ENCODE peak calls at places on chromosome 9, in seven cellular contexts. N is IMR-90, Z is H9, Y is neuronal stem cell, B is mesenchymal stem cell, F is mesendoderm, C is H1. J is an unnamed sample.

GRCh38 chr9:132409828-132410528 is at the start of gene CFAP77:
- DNase-seq in N (peak), Z (peak), Y (peak), F (peak), C (no peak), B (peak), J (peak)

GRCh38 chr9:92501671-92502393 is 19.5 kb upstream of the ASPN start:
- DNase-seq in C (no peak), Y (no peak), B (peak), N (peak), F (peak), Z (no peak), J (peak)

GRCh38 chr9:127903557-127904475 is 4.4 kb upstream of the ST6GALNAC6 start:
- DNase-seq in B (peak), Z (peak), C (no peak), Y (no peak), N (no peak), F (peak), J (no peak)

GRCh38 chr9:3513265-3513818 is 12.5 kb downstream of the RFX3 start:
- DNase-seq in C (no peak), N (no peak), F (peak), B (no peak), Z (no peak), Y (no peak), J (no peak)

GRCh38 chr9:13013976-13014375 is 239.2 kb downstream of the LURAP1L start:
- DNase-seq in Y (no peak), C (no peak), B (peak), Z (no peak), F (no peak), N (peak), J (no peak)

GRCh38 chr9:83582026-83582425 is 40.9 kb upstream of the IDNK start:
- DNase-seq in Y (no peak), Z (no peak), C (no peak), F (no peak), B (no peak), N (peak), J (peak)

GRCh38 chr9:107491081-107492053 is 1.8 kb upstream of the KLF4 start:
- DNase-seq in F (peak), N (no peak), B (peak), Z (peak), Y (no peak), C (no peak), J (peak)

GRCh38 chr9:111645806-111646205 is 14.7 kb downstream of the DNAJC25 start:
- DNase-seq in C (no peak), B (no peak), Z (no peak), Y (no peak), N (peak), F (no peak), J (peak)

GRCh38 chr9:134136117-134136996 is 475 bp downstream of the WDR5 start:
- DNase-seq in B (peak), Z (no peak), Y (peak), N (peak), C (no peak), F (peak), J (no peak)

GRCh38 chr9:72092820-72093219 is 32.4 kb upstream of the C9orf57 start:
- DNase-seq in B (no peak), F (no peak), C (no peak), Z (no peak), Y (no peak), N (no peak), J (no peak)

GRCh38 chr9:130331573-130331972 is 66.0 kb downstream of the HMCN2 start:
- DNase-seq in Z (no peak), B (peak), Y (no peak), F (peak), N (peak), C (no peak), J (peak)

GRCh38 chr9:130667117-130667430 is 2.7 kb downstream of the PRDM12 start:
- DNase-seq in F (no peak), Y (no peak), C (no peak), Z (no peak), N (no peak), B (no peak), J (no peak)

GRCh38 chr9:35618854-35619799 is 914 bp upstream of the CD72 start:
- DNase-seq in F (no peak), B (no peak), Z (no peak), C (no peak), Y (no peak), N (peak), J (peak)

GRCh38 chr9:130446111-130446861 is 1.5 kb downstream of the ASS1 start:
- DNase-seq in C (no peak), Z (no peak), B (peak), Y (no peak), F (peak), N (peak), J (peak)

GRCh38 chr9:89883401-89884341 is 278.9 kb downstream of the GADD45G start:
- DNase-seq in Z (peak), Y (no peak), F (no peak), B (no peak), N (no peak), C (no peak), J (no peak)

GRCh38 chr9:125407432-125407973 is 145.9 kb downstream of the GAPVD1 start:
- DNase-seq in Y (no peak), C (no peak), F (no peak), Z (no peak), N (no peak), B (no peak), J (no peak)

GRCh38 chr9:125407974-125408900 is 146.6 kb downstream of the GAPVD1 start:
- DNase-seq in N (peak), Y (peak), Z (peak), F (peak), B (peak), C (no peak), J (peak)

GRCh38 chr9:125406812-125407087 is 145.1 kb downstream of the GAPVD1 start:
- DNase-seq in Z (no peak), Y (no peak), N (no peak), C (no peak), F (no peak), B (no peak), J (no peak)

GRCh38 chr9:125404733-125405132 is 143.1 kb downstream of the GAPVD1 start:
- DNase-seq in Z (no peak), C (no peak), Y (no peak), B (no peak), F (no peak), N (no peak), J (no peak)

DNA sequence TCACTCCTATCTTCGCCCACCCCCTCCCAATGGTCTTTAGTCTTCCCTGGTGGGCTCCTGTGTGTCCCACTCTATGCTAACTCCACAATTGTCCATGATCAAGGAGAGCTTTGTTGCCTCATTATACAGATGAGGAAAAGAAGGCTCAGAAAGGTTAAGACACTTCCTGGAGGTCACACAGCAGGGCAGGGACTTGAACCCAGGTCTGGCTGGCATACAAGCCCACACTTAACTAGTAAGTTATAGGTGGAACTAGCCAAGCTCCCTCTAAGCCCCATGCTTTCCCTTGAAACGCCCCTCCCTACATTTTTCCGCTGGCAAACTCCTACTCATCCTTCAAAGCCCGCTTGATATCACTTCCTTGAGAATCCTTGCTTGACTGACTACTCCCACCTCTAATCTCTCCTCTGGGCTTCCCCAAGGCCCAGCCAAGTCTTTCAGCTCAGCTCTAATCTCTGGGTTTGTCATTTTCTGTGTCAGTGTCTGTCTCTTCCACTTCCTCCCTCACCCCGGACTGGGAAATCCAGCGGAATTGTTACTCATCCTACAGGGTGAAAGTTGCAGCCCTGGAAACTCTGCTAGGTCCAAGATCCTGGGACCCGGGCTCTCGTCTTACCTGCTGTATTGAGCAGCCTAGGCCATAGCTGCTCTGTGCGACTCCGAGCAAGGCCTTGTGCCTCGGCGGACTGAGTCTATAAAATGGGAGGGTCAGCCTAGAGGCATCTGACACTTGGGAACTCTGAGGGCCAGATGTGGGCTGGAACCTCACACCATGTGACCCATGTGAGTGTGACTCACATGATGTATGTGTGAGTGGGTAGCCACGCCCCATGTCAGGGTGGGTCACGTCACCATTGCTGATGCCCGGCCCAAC is 144.5 kb downstream of the GAPVD1 start:
- DNase-seq in N (peak), Z (peak), F (no peak), Y (no peak), B (peak), C (no peak), J (no peak)
- H3K27ac ChIP-seq in N (no peak), Z (no peak), F (no peak), Y (no peak), B (no peak), C (no peak), J (no peak)

DNA sequence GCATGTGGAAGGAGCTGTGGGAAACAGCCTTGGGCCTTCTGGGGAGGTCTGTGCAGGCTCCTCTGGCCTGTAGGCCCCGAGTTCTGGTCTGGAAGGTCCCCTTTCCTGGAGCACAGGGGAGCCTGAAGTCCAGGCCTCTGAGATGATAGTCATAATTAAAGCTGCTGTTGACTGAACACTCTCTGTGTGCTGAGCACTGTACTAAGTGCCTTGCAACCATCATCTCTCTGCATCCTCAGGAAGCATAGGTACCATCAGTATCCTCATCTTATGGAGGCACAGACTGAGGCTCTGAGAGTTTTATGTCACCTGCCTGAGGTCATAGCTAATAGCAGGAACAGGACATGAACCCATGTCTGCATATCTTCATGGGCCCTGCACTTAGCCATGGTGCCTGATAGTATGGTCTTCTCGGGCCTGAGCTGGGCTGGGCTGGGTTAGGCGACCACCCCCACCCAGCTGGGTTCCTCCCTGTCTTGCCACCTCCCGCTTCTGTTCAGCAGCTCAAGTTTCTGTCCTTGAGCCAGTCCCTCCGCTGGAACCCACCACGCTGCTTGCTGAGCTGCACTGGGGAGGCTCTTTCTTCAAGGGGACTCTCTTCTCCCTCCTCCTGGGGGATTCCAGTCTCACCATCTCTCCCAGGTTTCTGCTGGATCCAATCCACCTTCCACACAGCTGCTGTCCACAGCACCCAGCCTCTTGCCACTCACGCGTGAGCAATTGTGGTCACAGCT is 27.6 kb downstream of the LMX1B start:
- DNase-seq in B (no peak), C (no peak), Y (no peak), F (no peak), Z (no peak), N (no peak), J (no peak)
- H3K18ac ChIP-seq in B (no peak), C (peak), Y (peak), F (no peak), Z (no peak), N (no peak), J (no peak)

GRCh38 chr9:20472646-20473045 is 149.7 kb downstream of the MLLT3 start:
- DNase-seq in C (no peak), Y (no peak), F (no peak), B (no peak), N (peak), Z (no peak), J (no peak)
- H3K27ac ChIP-seq in C (no peak), Y (no peak), F (no peak), B (no peak), N (no peak), Z (no peak), J (no peak)

DNA sequence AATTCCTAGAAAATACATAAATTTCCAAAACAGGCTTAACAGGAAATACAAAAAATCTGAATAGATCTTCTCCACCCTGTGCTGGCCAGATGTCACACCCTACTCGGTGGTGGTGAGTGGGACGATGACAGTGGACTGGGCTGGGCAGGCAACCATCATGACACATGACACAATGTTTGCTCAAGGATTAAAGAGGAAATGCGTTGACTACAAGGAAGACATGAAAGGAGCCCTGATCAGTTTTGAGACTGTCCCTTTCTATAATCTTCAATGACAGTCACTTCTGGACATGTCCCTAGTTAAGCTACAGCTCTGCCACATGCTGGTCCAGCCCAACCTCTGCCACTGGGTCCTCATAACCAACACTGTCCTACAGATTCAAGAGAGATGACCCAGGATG is 99.8 kb downstream of the ZDHHC21 start:
- DNase-seq in N (no peak), B (no peak), Y (no peak), Z (no peak), C (no peak), F (no peak), J (no peak)
- H3K18ac ChIP-seq in N (no peak), B (no peak), Y (no peak), Z (no peak), C (no peak), F (no peak), J (no peak)

DNA sequence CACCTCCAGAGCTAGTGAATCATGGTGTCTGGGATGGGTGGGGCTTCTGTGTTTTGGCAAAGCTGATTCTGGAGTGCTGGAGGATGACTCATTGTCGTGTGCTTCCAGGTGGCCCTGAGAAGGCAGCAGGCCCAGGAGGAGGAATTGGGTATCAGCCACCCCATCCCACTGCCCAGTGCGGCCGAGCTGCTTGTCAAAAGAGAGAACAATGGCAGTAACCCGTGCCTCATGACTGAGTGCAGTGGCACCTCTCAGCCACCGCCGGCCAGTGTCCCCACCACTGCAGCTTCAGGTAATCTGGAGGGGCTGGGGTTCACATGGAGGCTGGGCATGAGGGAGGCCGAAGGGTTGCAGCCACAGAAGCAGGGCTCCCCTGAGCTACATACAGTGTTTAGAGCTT is 5.4 kb downstream of the DMRT1 start:
- DNase-seq in Z (peak), C (no peak), B (no peak), Y (no peak), N (no peak), F (peak), J (peak)
- H3K27ac ChIP-seq in Z (no peak), C (no peak), B (no peak), Y (no peak), N (no peak), F (no peak), J (no peak)

GRCh38 chr9:113563856-113564514 is 100.5 kb downstream of the RGS3 start:
- DNase-seq in C (no peak), Z (no peak), N (no peak), Y (no peak), F (no peak), B (no peak), J (no peak)

GRCh38 chr9:113566011-113566711 is 102.6 kb downstream of the RGS3 start:
- DNase-seq in B (no peak), N (no peak), Y (no peak), Z (no peak), C (no peak), F (no peak), J (no peak)

GRCh38 chr9:113562653-113563381 is 99.3 kb downstream of the RGS3 start:
- DNase-seq in Y (no peak), B (no peak), F (no peak), Z (no peak), C (no peak), N (no peak), J (no peak)

GRCh38 chr9:113566712-113567071 is 103.2 kb downstream of the RGS3 start:
- DNase-seq in Z (no peak), C (no peak), Y (no peak), F (no peak), B (no peak), N (no peak), J (no peak)

DNA sequence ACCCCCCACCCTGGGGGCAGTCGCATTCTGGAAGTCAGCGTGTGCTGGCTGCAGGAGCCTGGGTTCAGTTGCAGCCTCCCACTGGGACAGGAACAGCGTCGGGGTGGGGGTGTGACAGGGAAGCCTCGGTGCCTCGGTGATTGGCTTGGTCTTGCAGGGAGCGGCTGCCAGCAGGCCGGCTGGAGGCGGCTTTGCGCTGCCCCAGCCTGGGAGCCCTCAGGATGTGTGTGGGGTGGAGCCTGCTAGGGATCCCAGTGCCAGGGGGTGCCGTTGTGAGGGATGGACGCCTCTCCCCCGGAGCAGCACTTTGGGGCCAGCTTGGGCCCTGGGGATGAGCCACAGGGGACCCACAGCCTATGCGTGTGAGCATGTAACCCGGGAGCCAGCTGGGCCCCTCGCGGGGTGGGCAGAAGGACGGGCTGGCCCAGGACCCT is 101.3 kb downstream of the RGS3 start:
- DNase-seq in Y (no peak), F (peak), Z (peak), B (peak), C (no peak), N (peak), J (no peak)
- H3K18ac ChIP-seq in Y (peak), F (peak), Z (no peak), B (peak), C (peak), N (peak), J (peak)

DNA sequence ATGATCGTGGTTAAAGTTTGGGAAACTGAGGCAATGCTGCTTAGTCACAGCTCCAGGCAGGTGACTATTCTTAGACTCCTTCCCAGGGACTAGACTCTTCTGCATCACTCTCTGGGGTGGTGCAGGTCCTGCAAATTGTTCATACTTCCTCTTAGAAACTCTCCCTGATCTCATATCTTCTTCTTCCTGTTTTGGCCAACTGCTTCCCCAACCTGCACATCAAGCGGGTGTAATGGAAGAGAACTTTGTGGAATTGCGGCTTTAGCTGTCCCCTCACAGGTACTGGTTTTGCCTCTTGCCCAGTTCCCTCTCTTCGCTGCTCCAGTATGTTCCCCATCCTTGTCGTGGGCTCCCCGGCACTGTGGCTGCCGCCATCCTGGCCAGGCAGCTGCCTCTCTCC is 111.5 kb upstream of the CTSL start:
- DNase-seq in F (no peak), B (no peak), N (no peak), Y (no peak), Z (no peak), C (no peak), J (no peak)
- H3K27ac ChIP-seq in F (no peak), B (no peak), N (no peak), Y (no peak), Z (no peak), C (no peak), J (no peak)

GRCh38 chr9:120396418-120396817 is 183.5 kb downstream of the CDK5RAP2 start:
- DNase-seq in Z (no peak), B (no peak), C (no peak), N (no peak), Y (no peak), F (no peak), J (no peak)

GRCh38 chr9:120399940-120400339 is 180.0 kb downstream of the CDK5RAP2 start:
- DNase-seq in C (no peak), B (no peak), Z (no peak), Y (no peak), F (no peak), N (no peak), J (no peak)

GRCh38 chr9:120396926-120397325 is 183.0 kb downstream of the CDK5RAP2 start:
- DNase-seq in B (no peak), N (no peak), F (no peak), C (no peak), Z (no peak), Y (no peak), J (peak)

GRCh38 chr9:120397453-120397852 is 182.5 kb downstream of the CDK5RAP2 start:
- DNase-seq in B (no peak), Y (no peak), Z (no peak), C (no peak), N (no peak), F (no peak), J (no peak)

GRCh38 chr9:120398286-120398685 is 181.7 kb downstream of the CDK5RAP2 start:
- DNase-seq in B (no peak), F (no peak), Z (no peak), C (no peak), Y (no peak), N (peak), J (no peak)
- H3K18ac ChIP-seq in B (no peak), F (no peak), Z (no peak), C (no peak), Y (no peak), N (no peak), J (no peak)

GRCh38 chr9:114378016-114378415 is 9.8 kb downstream of the AKNA start:
- DNase-seq in Z (no peak), N (no peak), F (no peak), C (no peak), B (no peak), Y (no peak), J (no peak)

GRCh38 chr9:114375386-114375785 is 12.4 kb downstream of the AKNA start:
- DNase-seq in N (no peak), Y (no peak), C (no peak), B (no peak), Z (no peak), F (no peak), J (no peak)

GRCh38 chr9:114378883-114379282 is 8.9 kb downstream of the AKNA start:
- DNase-seq in N (no peak), C (no peak), B (no peak), Z (no peak), F (no peak), Y (no peak), J (no peak)

GRCh38 chr9:114376586-114376985 is 11.2 kb downstream of the AKNA start:
- DNase-seq in Z (no peak), N (no peak), C (no peak), Y (no peak), F (no peak), B (no peak), J (no peak)

GRCh38 chr9:114377046-114377445 is 10.7 kb downstream of the AKNA start:
- DNase-seq in B (no peak), Z (no peak), Y (no peak), C (no peak), N (no peak), F (no peak), J (no peak)
- H3K27ac ChIP-seq in B (no peak), Z (no peak), Y (no peak), C (no peak), N (no peak), F (no peak), J (no peak)

J was measured in trophoblast cell.